ENCODE peak calls at places on chromosomes 1 and 21, in eight cellular contexts. R, A, P, J, X, U, H and F are unnamed samples. For H3K79me2, the result is how much of the 10 kb centered on the place peaks cover.

GRCh38 chr1:227908366-227908765 is 39.4 kb downstream of the WNT9A start:
- DNase-seq in J (no peak), X (no peak), H (no peak), U (no peak), R (no peak), A (no peak), P (no peak), F (no peak)

GRCh38 chr1:157279157-157280140 is 141.3 kb upstream of the ETV3 start:
- DNase-seq in P (no peak), U (no peak), X (no peak), J (no peak), R (peak), A (no peak), H (no peak), F (no peak)

GRCh38 chr1:62247391-62248168 is 52.9 kb downstream of the L1TD1 start:
- DNase-seq in P (no peak), U (no peak), H (peak), J (no peak), A (no peak), X (no peak), R (peak), F (peak)

GRCh38 chr1:2971609-2972008 is 49.7 kb upstream of the ACTRT2 start:
- DNase-seq in X (no peak), R (no peak), U (no peak), H (no peak), J (no peak), P (no peak), A (no peak), F (no peak)

GRCh38 chr1:159197767-159198557 is 6.7 kb upstream of the ACKR1 start:
- DNase-seq in P (peak), R (peak), H (peak), U (peak), J (peak), A (peak), X (peak), F (peak)

GRCh38 chr1:27773732-27774445 is 870 bp downstream of the STX12 start:
- DNase-seq in U (peak), H (no peak), P (peak), J (no peak), X (peak), R (no peak), A (peak), F (no peak)

GRCh38 chr1:160416369-160416768 is 16.0 kb downstream of the VANGL2 start:
- DNase-seq in U (no peak), A (peak), P (peak), J (peak), R (peak), H (peak), X (no peak), F (peak)

GRCh38 chr1:92091625-92092024 is 11.5 kb downstream of the BTBD8 start:
- DNase-seq in R (no peak), P (no peak), J (no peak), A (no peak), X (no peak), U (no peak), H (no peak), F (no peak)

GRCh38 chr21:17461014-17461413 is 51.8 kb upstream of the CXADR start:
- DNase-seq in R (no peak), U (no peak), J (peak), X (no peak), H (no peak), A (peak), P (peak), F (no peak)

GRCh38 chr1:178126790-178127189 is 32.9 kb downstream of the RASAL2 start:
- DNase-seq in R (no peak), U (no peak), A (peak), X (no peak), J (peak), P (peak), H (no peak), F (no peak)

GRCh38 chr1:218209351-218209861 is 75.7 kb upstream of the RRP15 start:
- DNase-seq in R (no peak), A (peak), H (no peak), P (peak), U (no peak), J (no peak), X (no peak), F (no peak)

GRCh38 chr1:111909010-111909409 is 80.5 kb downstream of the KCND3 start:
- DNase-seq in J (no peak), A (no peak), P (no peak), R (peak), X (no peak), H (no peak), U (no peak), F (peak)

GRCh38 chr21:44874240-44874496 is 678 bp upstream of the PTTG1IP start:
- DNase-seq in P (no peak), U (no peak), J (no peak), R (no peak), H (peak), X (no peak), A (no peak), F (no peak)

GRCh38 chr21:18449586-18449985 is 46.0 kb upstream of the TMPRSS15 start:
- DNase-seq in U (peak), H (no peak), R (no peak), J (peak), A (peak), X (peak), P (no peak), F (no peak)

GRCh38 chr1:7902478-7903084 is 38.1 kb downstream of the TNFRSF9 start:
- DNase-seq in A (peak), R (peak), X (peak), H (peak), U (peak), P (peak), J (peak), F (peak)

GRCh38 chr1:37851782-37852210 is 7.6 kb downstream of the MTF1 start:
- DNase-seq in U (no peak), P (peak), A (no peak), H (no peak), X (peak), R (no peak), J (no peak), F (no peak)

GRCh38 chr1:20551945-20552727 is at the start of gene FAM43B:
- DNase-seq in X (no peak), R (peak), U (no peak), A (no peak), H (peak), J (peak), P (peak), F (peak)

GRCh38 chr1:102550729-102551384 is 554.1 kb upstream of the OLFM3 start:
- DNase-seq in H (no peak), A (peak), U (peak), J (peak), X (peak), P (peak), R (peak), F (peak)

GRCh38 chr1:55617416-55617980 is 402.3 kb upstream of the USP24 start:
- DNase-seq in J (no peak), H (no peak), A (no peak), P (no peak), U (no peak), R (no peak), X (no peak), F (no peak)

GRCh38 chr1:60924964-60925798 is 157.2 kb upstream of the NFIA start:
- DNase-seq in H (no peak), U (no peak), X (no peak), R (no peak), J (no peak), A (no peak), P (no peak), F (no peak)

DNA sequence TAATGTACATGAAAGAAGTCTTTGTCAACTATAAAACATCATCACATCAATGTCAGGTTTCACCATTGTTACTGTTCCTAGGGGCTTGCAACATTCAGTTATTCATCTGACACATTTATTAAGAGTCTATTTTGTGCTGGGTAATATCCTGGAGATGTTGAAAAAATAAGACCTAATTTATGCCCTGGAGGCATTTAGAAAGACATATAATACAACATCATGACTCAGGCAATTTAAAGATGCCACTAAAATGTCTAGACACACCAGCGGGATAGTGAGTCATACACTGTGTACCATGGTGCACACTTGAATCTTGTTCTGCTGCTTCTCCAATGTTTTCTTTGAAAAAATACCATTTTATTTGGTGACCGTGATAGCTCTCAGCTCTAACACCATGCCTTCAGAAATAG is 19.1 kb downstream of the DPT start:
- DNase-seq in R (no peak), H (no peak), A (peak), X (no peak), J (peak), P (peak), U (no peak), F (no peak)
- TF ChIP-seq EZH2phosphoT487 in R (no peak), H (no peak), A (no peak), X (no peak), J (no peak), P (peak), U (no peak), F (no peak)

DNA sequence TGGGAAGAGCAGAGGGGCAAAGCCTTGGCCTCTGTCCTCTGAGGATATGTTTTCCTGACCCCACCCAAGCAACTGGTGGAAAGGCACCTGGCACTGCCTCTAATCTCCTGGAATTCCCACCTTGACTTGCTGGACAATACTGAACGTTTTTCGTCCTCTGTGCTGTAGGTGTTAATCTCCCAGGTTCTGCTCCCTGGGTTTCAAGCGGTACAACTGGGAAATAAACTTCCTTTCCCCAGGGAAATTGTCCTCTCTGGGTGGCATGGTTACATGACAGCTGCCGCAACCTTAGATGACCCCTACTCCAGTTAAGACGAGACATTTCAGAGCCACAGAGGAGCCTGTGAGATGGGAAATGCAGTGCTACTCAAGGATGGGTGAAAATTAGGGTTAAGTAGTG is 57.3 kb upstream of the BCAR3 start:
- DNase-seq in A (no peak), X (no peak), P (no peak), U (no peak), R (no peak), H (no peak), J (no peak), F (no peak)
- H3K79me2 ChIP-seq in A (under half), X (under half), P (under half), U (under half), R (under half), H (under half), J (under half), F (under half)

GRCh38 chr1:221343106-221343505 is 398.8 kb downstream of the DUSP10 start:
- DNase-seq in P (no peak), X (no peak), H (no peak), A (no peak), R (no peak), U (no peak), J (no peak), F (no peak)

GRCh38 chr1:221347706-221348105 is 394.2 kb downstream of the DUSP10 start:
- DNase-seq in R (no peak), H (no peak), U (no peak), X (no peak), A (no peak), P (no peak), J (peak), F (no peak)

GRCh38 chr1:221350091-221350490 is 391.8 kb downstream of the DUSP10 start:
- DNase-seq in X (no peak), A (no peak), R (no peak), H (no peak), P (peak), U (no peak), J (no peak), F (no peak)

DNA sequence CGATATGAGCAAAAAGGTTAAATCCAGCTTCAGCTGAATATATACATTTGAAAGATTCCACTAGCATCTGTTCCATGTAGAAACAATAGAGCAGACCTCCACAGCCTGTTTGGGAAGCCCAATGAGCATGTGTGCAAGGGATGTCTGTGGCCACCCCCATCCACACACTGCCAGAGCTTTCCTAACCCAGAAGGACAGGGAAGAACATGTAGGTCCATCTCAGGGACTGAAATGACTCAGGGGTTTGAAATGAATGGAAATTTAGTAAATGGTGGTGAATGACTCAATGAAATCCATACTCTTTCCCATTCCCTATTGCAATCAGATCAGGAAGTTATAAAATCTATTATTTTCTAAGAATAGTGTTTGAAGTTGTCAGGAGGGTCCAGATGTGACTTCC is 397.2 kb downstream of the DUSP10 start:
- DNase-seq in X (no peak), R (no peak), H (no peak), P (peak), A (peak), U (no peak), J (no peak), F (no peak)
- TF ChIP-seq EZH2phosphoT487 in X (no peak), R (no peak), H (no peak), P (no peak), A (no peak), U (no peak), J (no peak), F (no peak)

GRCh38 chr1:33141216-33141615 is 40.6 kb downstream of the TRIM62 start:
- DNase-seq in R (no peak), X (no peak), P (no peak), A (no peak), U (no peak), J (no peak), H (no peak), F (no peak)
- H3K79me2 ChIP-seq in R (under half), X (under half), P (under half), A (under half), U (under half), J (under half), H (under half), F (under half)

GRCh38 chr1:113745425-113745824 is 13.9 kb downstream of the PHTF1 start:
- DNase-seq in R (peak), A (no peak), J (no peak), P (no peak), U (no peak), H (no peak), X (no peak), F (no peak)
- TF ChIP-seq EZH2phosphoT487 in R (no peak), A (no peak), J (no peak), P (no peak), U (no peak), H (no peak), X (no peak), F (no peak)

DNA sequence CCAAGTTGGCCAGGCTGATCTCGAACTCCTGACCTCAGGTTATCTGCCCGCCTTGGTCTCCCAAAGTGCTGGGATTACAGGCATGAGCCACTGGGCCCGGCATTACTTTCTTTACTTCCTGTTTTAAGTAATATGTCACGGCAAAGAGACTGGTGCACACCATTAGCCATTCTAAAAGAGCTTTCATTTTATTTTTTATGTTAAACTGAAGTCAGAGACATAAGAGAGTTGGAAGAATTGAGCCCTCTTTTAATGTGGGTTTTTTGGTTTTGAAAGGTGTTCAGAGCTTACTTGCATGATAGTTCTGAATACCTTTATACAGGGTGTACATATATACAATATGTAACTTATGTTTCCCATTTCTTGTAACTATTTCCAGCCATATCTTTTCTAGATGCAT is 14.3 kb downstream of the CENPF start:
- DNase-seq in A (no peak), H (no peak), J (no peak), R (no peak), P (no peak), X (no peak), U (no peak), F (no peak)
- H3K79me2 ChIP-seq in A (under half), H (half or more), J (under half), R (under half), P (under half), X (half or more), U (under half), F (half or more)

GRCh38 chr1:42913426-42914091 is 45.1 kb downstream of the SLC2A1 start:
- DNase-seq in H (peak), P (peak), J (peak), U (peak), R (peak), X (peak), A (peak), F (peak)
- TF ChIP-seq EZH2phosphoT487 in H (no peak), P (no peak), J (no peak), U (no peak), R (no peak), X (no peak), A (no peak), F (no peak)

GRCh38 chr21:42784896-42785451 is 94.4 kb downstream of the WDR4 start:
- DNase-seq in X (no peak), R (no peak), H (peak), P (no peak), U (no peak), A (no peak), J (no peak), F (no peak)
- H3K79me2 ChIP-seq in X (under half), R (under half), H (under half), P (under half), U (under half), A (under half), J (under half), F (under half)

DNA sequence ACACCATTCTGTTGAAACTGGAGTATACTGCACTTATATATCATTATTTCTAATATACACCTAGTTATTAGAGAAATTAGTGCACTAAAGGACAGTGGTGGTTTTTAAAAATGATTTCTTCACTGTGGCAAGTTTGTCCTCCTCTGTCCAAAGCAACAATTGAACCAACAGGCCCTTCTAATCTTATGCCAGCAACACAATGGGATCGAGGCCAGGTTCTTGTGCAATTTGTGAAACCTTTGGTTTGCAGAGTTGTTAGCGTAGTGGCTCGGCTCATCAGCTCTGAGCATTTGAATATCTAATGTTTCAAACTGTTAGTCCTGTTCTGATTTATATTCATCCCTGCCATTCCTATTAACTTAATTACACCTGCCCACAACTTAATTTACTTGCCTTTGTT is 9.9 kb upstream of the LRRC39 start:
- DNase-seq in R (no peak), U (no peak), P (peak), X (no peak), A (no peak), H (no peak), J (peak), F (no peak)
- TF ChIP-seq EZH2phosphoT487 in R (no peak), U (no peak), P (no peak), X (no peak), A (no peak), H (no peak), J (no peak), F (no peak)

GRCh38 chr1:9680091-9680490 is 28.6 kb downstream of the PIK3CD start:
- DNase-seq in X (no peak), P (no peak), A (no peak), J (no peak), H (no peak), R (no peak), U (no peak), F (no peak)

GRCh38 chr1:9675393-9675792 is 23.9 kb downstream of the PIK3CD start:
- DNase-seq in A (no peak), P (no peak), U (no peak), J (no peak), R (peak), X (no peak), H (no peak), F (no peak)

GRCh38 chr1:9680828-9681227 is 29.3 kb downstream of the PIK3CD start:
- DNase-seq in R (no peak), X (peak), P (no peak), J (no peak), A (no peak), U (no peak), H (no peak), F (no peak)

GRCh38 chr1:9672444-9672843 is 20.9 kb downstream of the PIK3CD start:
- DNase-seq in X (no peak), A (no peak), U (no peak), H (no peak), J (no peak), P (no peak), R (no peak), F (no peak)

DNA sequence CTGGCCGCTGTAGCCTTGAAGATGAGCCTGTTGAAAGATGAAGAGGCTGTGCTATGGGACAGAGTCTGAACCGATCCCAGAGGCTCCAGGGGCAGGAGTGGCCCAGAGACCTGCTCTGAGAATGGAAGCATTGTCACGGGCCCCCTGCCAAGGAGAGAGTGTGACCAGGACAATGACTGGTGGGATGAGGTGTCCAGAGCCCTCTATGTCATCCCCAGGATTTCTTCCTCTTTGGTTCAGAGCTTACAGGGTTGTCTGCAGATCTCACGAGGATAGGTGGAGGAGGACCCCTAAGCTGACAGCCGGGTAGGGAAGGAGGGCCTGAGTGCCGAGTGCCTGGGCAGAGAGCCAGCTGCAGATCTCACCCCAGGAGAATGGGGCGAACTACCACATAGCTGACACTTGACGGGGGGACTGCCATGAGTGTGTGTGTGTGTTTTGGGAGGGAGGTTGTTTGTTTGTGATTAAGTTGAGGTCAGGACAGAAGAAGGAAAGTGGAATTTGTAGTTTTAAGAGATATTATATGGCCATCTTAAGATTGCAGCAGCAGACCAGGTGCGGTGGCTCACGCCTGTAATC is 25.4 kb downstream of the PIK3CD start:
- DNase-seq in R (no peak), P (no peak), H (no peak), U (no peak), X (no peak), A (no peak), J (no peak), F (no peak)
- H3K79me2 ChIP-seq in R (under half), P (under half), H (under half), U (under half), X (under half), A (under half), J (under half), F (under half)